ENCODE peak calls at places on chromosomes 3 and 15, in nine cellular contexts. K, C, Q, I, V, P, N, L and R are unnamed samples.

GRCh38 chr3:52810923-52811322 is 16.3 kb downstream of the ITIH3 start:
- DNase-seq in P (no peak), C (no peak), K (no peak), L (no peak), N (no peak), I (no peak), Q (no peak), V (no peak), R (no peak)

GRCh38 chr3:16304065-16305010 is 39.3 kb downstream of the OXNAD1 start:
- DNase-seq in L (no peak), C (no peak), K (no peak), I (no peak), N (no peak), V (no peak), P (no peak), Q (no peak), R (no peak)

GRCh38 chr15:40379853-40380252 is 2.7 kb upstream of the KNSTRN start:
- DNase-seq in V (peak; percentile 35), L (peak; percentile 59), P (peak; percentile 98), C (peak; percentile 79), Q (no peak), N (peak; percentile 42), I (peak; percentile 77), K (no peak), R (no peak)

GRCh38 chr15:29337156-29337959 is 67.7 kb upstream of the NSMCE3 start:
- DNase-seq in C (no peak), Q (no peak), V (no peak), K (peak; percentile 48), L (no peak), I (no peak), P (peak; percentile 81), N (no peak), R (no peak)

GRCh38 chr3:150545419-150546225 is 674 bp downstream of the SERP1 start:
- DNase-seq in Q (peak; percentile 71), P (peak; percentile 13), N (no peak), V (peak; percentile 54), L (no peak), I (peak; percentile 19), K (peak; percentile 43), C (no peak), R (no peak)

GRCh38 chr3:72157782-72158638 is 373.1 kb upstream of the PROK2 start:
- DNase-seq in K (no peak), C (no peak), V (no peak), P (no peak), Q (no peak), N (no peak), I (no peak), L (no peak), R (no peak)

GRCh38 chr3:38543602-38544001 is 47.5 kb downstream of the EXOG start:
- DNase-seq in K (no peak), L (no peak), I (no peak), C (peak; percentile 73), Q (no peak), V (peak; percentile 84), N (no peak), P (no peak), R (no peak)

GRCh38 chr3:139655880-139656279 is 21.9 kb downstream of the NMNAT3 start:
- DNase-seq in Q (no peak), L (no peak), N (peak; percentile 18), V (no peak), P (peak; percentile 29), I (no peak), K (no peak), C (no peak), R (no peak)

GRCh38 chr3:197008436-197009209 is 21.0 kb downstream of the MELTF start:
- DNase-seq in L (no peak), N (no peak), P (no peak), K (no peak), Q (no peak), C (no peak), V (no peak), I (no peak), R (no peak)

GRCh38 chr3:143433787-143434378 is 314.3 kb downstream of the CHST2 start:
- DNase-seq in P (no peak), Q (peak; percentile 15), V (no peak), I (peak; percentile 10), L (no peak), N (no peak), K (no peak), C (no peak), R (no peak)

GRCh38 chr3:176055851-176056250 is 1141.4 kb downstream of the TBL1XR1 start:
- DNase-seq in I (no peak), Q (no peak), C (no peak), L (no peak), K (no peak), V (no peak), P (no peak), N (no peak), R (no peak)

GRCh38 chr3:142976621-142977398 is 13.3 kb upstream of the PAQR9 start:
- DNase-seq in I (peak; percentile 96), K (peak; percentile 73), V (peak; percentile 90), N (peak; percentile 76), C (peak; percentile 89), P (peak; percentile 95), Q (no peak), L (no peak), R (peak; percentile 49)

GRCh38 chr3:127390365-127391025 is 102.6 kb upstream of the PRR20G start:
- DNase-seq in K (no peak), V (peak; percentile 5), N (no peak), I (no peak), L (no peak), P (no peak), Q (no peak), C (no peak), R (no peak)

GRCh38 chr15:41849861-41850260 is 11.2 kb downstream of the PLA2G4B start:
- DNase-seq in L (no peak), C (no peak), K (peak; percentile 58), I (no peak), P (no peak), N (no peak), Q (no peak), V (no peak), R (no peak)

GRCh38 chr3:116770815-116771450 is 61.4 kb downstream of the TUSC7 start:
- DNase-seq in C (peak; percentile 18), L (no peak), V (peak; percentile 16), Q (peak; percentile 58), N (peak; percentile 9), K (peak; percentile 74), P (peak; percentile 83), I (peak; percentile 80), R (peak; percentile 54)

GRCh38 chr3:12556723-12557471 is at the start of gene MKRN2:
- DNase-seq in Q (peak; percentile 91), I (peak; percentile 91), K (peak; percentile 93), C (peak; percentile 87), N (peak; percentile 80), V (peak; percentile 88), P (peak; percentile 90), L (peak; percentile 32), R (peak; percentile 86)

GRCh38 chr3:149402481-149402880 is 25.0 kb upstream of the TM4SF1 start:
- DNase-seq in P (no peak), I (no peak), N (no peak), Q (no peak), V (no peak), K (no peak), L (no peak), C (no peak), R (no peak)

GRCh38 chr15:31977812-31978662 is 52.3 kb upstream of the CHRNA7 start:
- DNase-seq in C (no peak), I (peak; percentile 69), V (peak; percentile 53), Q (peak; percentile 50), P (peak; percentile 44), K (peak; percentile 65), L (no peak), N (no peak), R (peak; percentile 55)

DNA sequence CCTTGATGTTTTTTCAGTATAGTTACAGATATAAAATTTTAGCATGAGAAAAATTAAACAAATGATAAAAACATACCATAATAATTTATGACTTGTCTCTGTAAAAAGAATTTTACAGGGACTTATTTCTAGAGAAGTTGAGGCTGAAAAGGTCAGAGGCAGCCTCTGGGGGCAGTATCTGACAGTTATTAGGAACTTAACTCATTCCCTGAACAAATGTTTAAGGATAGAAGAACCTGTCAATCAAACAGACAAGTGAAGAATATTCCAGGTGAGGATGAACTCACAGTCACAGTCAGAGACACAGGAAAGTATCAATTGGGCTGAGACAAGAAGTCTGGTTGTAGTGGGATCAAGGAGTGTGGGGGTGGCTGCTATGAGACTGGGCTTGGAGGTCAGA is 7.3 kb downstream of the MYLK start:
- DNase-seq in I (no peak), Q (no peak), V (no peak), N (no peak), P (no peak), C (no peak), K (no peak), L (no peak), R (no peak)
- TF ChIP-seq CTCF in I (peak; percentile 24), Q (peak; percentile 71), V (no peak), N (no peak), P (peak; percentile 23), C (no peak), K (no peak), L (no peak), R (no peak)

GRCh38 chr3:51748327-51748726 is 30.7 kb downstream of the IQCF6 start:
- DNase-seq in L (no peak), C (no peak), Q (no peak), I (no peak), P (no peak), K (no peak), N (no peak), V (no peak), R (no peak)
- H3K4me1 ChIP-seq in L (no peaks in the 10 kb centered on the region), C (no peaks in the 10 kb centered on the region), Q (no peaks in the 10 kb centered on the region), I (no peaks in the 10 kb centered on the region), P (no peaks in the 10 kb centered on the region), K (no peaks in the 10 kb centered on the region), N (no peaks in the 10 kb centered on the region), V (no peaks in the 10 kb centered on the region), R (no peaks in the 10 kb centered on the region)

GRCh38 chr3:9135526-9135925 is 113.9 kb downstream of the SRGAP3 start:
- DNase-seq in K (no peak), V (no peak), L (no peak), Q (no peak), C (no peak), P (no peak), N (no peak), I (no peak), R (no peak)
- H3K4me3 ChIP-seq in K (no peak overlapping the region), V (peak overlapping the region; percentile 66), L (no peak overlapping the region), Q (no peak overlapping the region), C (peak overlapping the region; percentile 63), P (no peak overlapping the region), N (no peak overlapping the region), I (no peak overlapping the region), R (no peak overlapping the region)

GRCh38 chr3:153852355-153852754 is 268.8 kb upstream of the ARHGEF26 start:
- DNase-seq in P (no peak), C (no peak), N (no peak), L (no peak), Q (no peak), I (no peak), K (no peak), V (no peak), R (no peak)

GRCh38 chr3:153855772-153856171 is 265.4 kb upstream of the ARHGEF26 start:
- DNase-seq in N (no peak), C (no peak), Q (no peak), L (no peak), I (no peak), K (no peak), V (no peak), P (no peak), R (no peak)

GRCh38 chr3:153848701-153849100 is 272.5 kb upstream of the ARHGEF26 start:
- DNase-seq in I (peak; percentile 5), V (no peak), L (no peak), K (no peak), N (no peak), C (no peak), P (peak; percentile 29), Q (no peak), R (no peak)

GRCh38 chr3:153856932-153857331 is 264.3 kb upstream of the ARHGEF26 start:
- DNase-seq in L (peak; percentile 11), I (no peak), Q (no peak), V (no peak), K (no peak), P (no peak), N (no peak), C (no peak), R (no peak)

GRCh38 chr3:153853163-153853562 is 268.0 kb upstream of the ARHGEF26 start:
- DNase-seq in C (no peak), I (no peak), Q (no peak), V (no peak), L (no peak), K (no peak), P (no peak), N (no peak), R (no peak)
- TF ChIP-seq CTCF in C (no peak), I (no peak), Q (no peak), V (no peak), L (no peak), K (no peak), P (no peak), N (no peak), R (no peak)